ENCODE peak calls at places on chromosome 7, in five cellular contexts. One of them, this sample, is unnamed.

GRCh38 chr7:142750321-142750938 is 1.2 kb downstream of the PRSS1 start:
- DNase-seq in sciatic nerve: no peak
- DNase-seq in pulmonary artery endothelial cell: no peak
- DNase-seq in DMS153: no peak
- DNase-seq in GM12891: no peak
- DNase-seq in this sample: no peak

GRCh38 chr7:28677668-28678067 is 265.4 kb downstream of the CREB5 start:
- DNase-seq in sciatic nerve: no peak
- DNase-seq in pulmonary artery endothelial cell: no peak
- DNase-seq in DMS153: no peak
- DNase-seq in GM12891: no peak
- DNase-seq in this sample: no peak

GRCh38 chr7:130662426-130662825 is 6.1 kb downstream of the COPG2 start:
- DNase-seq in sciatic nerve: no peak
- DNase-seq in pulmonary artery endothelial cell: no peak
- DNase-seq in DMS153: no peak
- DNase-seq in GM12891: no peak
- DNase-seq in this sample: no peak

GRCh38 chr7:150378115-150378852 is 846 bp upstream of the ZNF775 start:
- DNase-seq in sciatic nerve: peak
- DNase-seq in pulmonary artery endothelial cell: peak
- DNase-seq in DMS153: peak
- DNase-seq in GM12891: no peak
- DNase-seq in this sample: no peak

GRCh38 chr7:151016942-151017341 is 7.4 kb downstream of the ATG9B start:
- DNase-seq in sciatic nerve: no peak
- DNase-seq in pulmonary artery endothelial cell: no peak
- DNase-seq in DMS153: no peak
- DNase-seq in GM12891: no peak
- DNase-seq in this sample: no peak

GRCh38 chr7:119596651-119597050 is 676.3 kb upstream of the KCND2 start:
- DNase-seq in sciatic nerve: no peak
- DNase-seq in pulmonary artery endothelial cell: no peak
- DNase-seq in DMS153: no peak
- DNase-seq in GM12891: no peak
- DNase-seq in this sample: no peak

GRCh38 chr7:100859856-100860255 is 7.3 kb upstream of the TRIP6 start:
- DNase-seq in sciatic nerve: no peak
- DNase-seq in pulmonary artery endothelial cell: no peak
- DNase-seq in DMS153: no peak
- DNase-seq in GM12891: no peak
- DNase-seq in this sample: no peak

GRCh38 chr7:130939285-130940095 is 205.5 kb upstream of the KLF14 start:
- DNase-seq in sciatic nerve: no peak
- DNase-seq in pulmonary artery endothelial cell: no peak
- DNase-seq in DMS153: no peak
- DNase-seq in GM12891: no peak
- DNase-seq in this sample: no peak

GRCh38 chr7:158498443-158499108 is 89.0 kb downstream of the PTPRN2 start:
- DNase-seq in sciatic nerve: no peak
- DNase-seq in pulmonary artery endothelial cell: no peak
- DNase-seq in DMS153: no peak
- DNase-seq in GM12891: no peak
- DNase-seq in this sample: no peak

GRCh38 chr7:149013876-149014275 is 14.4 kb downstream of the PDIA4 start:
- DNase-seq in sciatic nerve: no peak
- DNase-seq in pulmonary artery endothelial cell: no peak
- DNase-seq in DMS153: no peak
- DNase-seq in GM12891: no peak
- DNase-seq in this sample: no peak